ENCODE peak calls at places on chromosomes 4 and X, in five cellular contexts. One of them, this sample, is unnamed. For H3K4me1 and H3K9me3, the result is how much of the 10 kb centered on the place peaks cover.

GRCh38 chr4:153241970-153242847 is 38.0 kb downstream of the TRIM2 start:
- DNase-seq in stomach: no peak
- DNase-seq in right lobe of liver: no peak
- DNase-seq in OCI-LY7: no peak
- DNase-seq in CD8-positive, alpha-beta memory T cell: no peak
- DNase-seq in this sample: no peak

GRCh38 chr4:187268940-187269339 is 545.3 kb upstream of the FAT1 start:
- DNase-seq in OCI-LY7: no peak
- DNase-seq in stomach: no peak
- DNase-seq in CD8-positive, alpha-beta memory T cell: no peak
- DNase-seq in right lobe of liver: no peak
- DNase-seq in this sample: no peak

GRCh38 chr4:24476209-24476781 is 108.1 kb downstream of the DHX15 start:
- DNase-seq in stomach: no peak
- DNase-seq in OCI-LY7: peak
- DNase-seq in CD8-positive, alpha-beta memory T cell: no peak
- DNase-seq in right lobe of liver: no peak
- DNase-seq in this sample: no peak

GRCh38 chr4:109985993-109986640 is 73.4 kb downstream of the EGF start:
- DNase-seq in stomach: no peak
- DNase-seq in right lobe of liver: no peak
- DNase-seq in CD8-positive, alpha-beta memory T cell: no peak
- DNase-seq in OCI-LY7: peak
- DNase-seq in this sample: no peak

GRCh38 chr4:59240030-59240429 is 1960.1 kb upstream of the ADGRL3 start:
- DNase-seq in stomach: no peak
- DNase-seq in right lobe of liver: no peak
- DNase-seq in OCI-LY7: no peak
- DNase-seq in CD8-positive, alpha-beta memory T cell: no peak
- DNase-seq in this sample: no peak

GRCh38 chr4:89727236-89727635 is 109.7 kb downstream of the SNCA start:
- DNase-seq in right lobe of liver: no peak
- DNase-seq in CD8-positive, alpha-beta memory T cell: no peak
- DNase-seq in stomach: no peak
- DNase-seq in OCI-LY7: no peak
- DNase-seq in this sample: no peak

GRCh38 chr4:39505581-39505980 is 21.7 kb downstream of the UGDH start:
- DNase-seq in OCI-LY7: no peak
- DNase-seq in CD8-positive, alpha-beta memory T cell: no peak
- DNase-seq in stomach: no peak
- DNase-seq in right lobe of liver: no peak
- DNase-seq in this sample: no peak

GRCh38 chr4:143185253-143186107 is 763 bp downstream of the USP38 start:
- DNase-seq in stomach: no peak
- DNase-seq in OCI-LY7: peak
- DNase-seq in CD8-positive, alpha-beta memory T cell: no peak
- DNase-seq in right lobe of liver: peak
- DNase-seq in this sample: peak

GRCh38 chr4:38957239-38957815 is 74.9 kb downstream of the TMEM156 start:
- DNase-seq in CD8-positive, alpha-beta memory T cell: no peak
- DNase-seq in stomach: no peak
- DNase-seq in OCI-LY7: no peak
- DNase-seq in right lobe of liver: no peak
- DNase-seq in this sample: no peak

GRCh38 chrX:58051346-58051745 is 141.1 kb upstream of the ZXDA start:
- DNase-seq in OCI-LY7: no peak
- DNase-seq in right lobe of liver: no peak
- DNase-seq in stomach: no peak
- DNase-seq in CD8-positive, alpha-beta memory T cell: no peak
- DNase-seq in this sample: no peak

GRCh38 chr4:176339936-176340761 is 20.4 kb downstream of the SPCS3 start:
- DNase-seq in CD8-positive, alpha-beta memory T cell: no peak
- DNase-seq in stomach: no peak
- DNase-seq in right lobe of liver: no peak
- DNase-seq in OCI-LY7: no peak
- DNase-seq in this sample: no peak

GRCh38 chr4:55397521-55398321 is 2.0 kb downstream of the TMEM165 start:
- DNase-seq in OCI-LY7: peak
- DNase-seq in right lobe of liver: no peak
- DNase-seq in stomach: no peak
- DNase-seq in CD8-positive, alpha-beta memory T cell: no peak
- DNase-seq in this sample: no peak

GRCh38 chr4:55395218-55395528 is 584 bp upstream of the TMEM165 start:
- DNase-seq in right lobe of liver: no peak
- DNase-seq in CD8-positive, alpha-beta memory T cell: no peak
- DNase-seq in OCI-LY7: no peak
- DNase-seq in stomach: no peak
- DNase-seq in this sample: no peak

GRCh38 chr4:55397024-55397520 is 1.3 kb downstream of the TMEM165 start:
- DNase-seq in CD8-positive, alpha-beta memory T cell: no peak
- DNase-seq in OCI-LY7: peak
- DNase-seq in stomach: no peak
- DNase-seq in right lobe of liver: no peak
- DNase-seq in this sample: no peak

GRCh38 chr4:55396305-55397023 is 707 bp downstream of the TMEM165 start:
- DNase-seq in CD8-positive, alpha-beta memory T cell: peak
- DNase-seq in right lobe of liver: peak
- DNase-seq in stomach: peak
- DNase-seq in OCI-LY7: peak
- DNase-seq in this sample: peak

GRCh38 chr4:55395529-55396304 is at the start of gene TMEM165:
- DNase-seq in stomach: peak
- DNase-seq in CD8-positive, alpha-beta memory T cell: peak
- DNase-seq in OCI-LY7: peak
- DNase-seq in right lobe of liver: peak
- DNase-seq in this sample: peak
- H3K4me1 ChIP-seq in stomach: under half
- H3K4me1 ChIP-seq in CD8-positive, alpha-beta memory T cell: under half
- H3K4me1 ChIP-seq in OCI-LY7: under half
- H3K4me1 ChIP-seq in right lobe of liver: under half
- H3K4me1 ChIP-seq in this sample: under half

GRCh38 chrX:642436-643210 is 12.0 kb downstream of the SHOX start:
- DNase-seq in right lobe of liver: no peak
- DNase-seq in stomach: peak
- DNase-seq in CD8-positive, alpha-beta memory T cell: no peak
- DNase-seq in OCI-LY7: no peak
- DNase-seq in this sample: no peak

GRCh38 chrX:641671-642435 is 11.3 kb downstream of the SHOX start:
- DNase-seq in right lobe of liver: no peak
- DNase-seq in CD8-positive, alpha-beta memory T cell: no peak
- DNase-seq in OCI-LY7: no peak
- DNase-seq in stomach: peak
- DNase-seq in this sample: no peak

GRCh38 chrX:645024-645376 is 14.4 kb downstream of the SHOX start:
- DNase-seq in CD8-positive, alpha-beta memory T cell: no peak
- DNase-seq in OCI-LY7: no peak
- DNase-seq in stomach: no peak
- DNase-seq in right lobe of liver: no peak
- DNase-seq in this sample: no peak

GRCh38 chrX:644304-645023 is 13.9 kb downstream of the SHOX start:
- DNase-seq in CD8-positive, alpha-beta memory T cell: no peak
- DNase-seq in OCI-LY7: no peak
- DNase-seq in stomach: no peak
- DNase-seq in right lobe of liver: no peak
- DNase-seq in this sample: no peak

GRCh38 chrX:643911-644303 is 13.3 kb downstream of the SHOX start:
- DNase-seq in OCI-LY7: no peak
- DNase-seq in CD8-positive, alpha-beta memory T cell: no peak
- DNase-seq in right lobe of liver: no peak
- DNase-seq in stomach: no peak
- DNase-seq in this sample: no peak
- H3K9me3 ChIP-seq in OCI-LY7: under half
- H3K9me3 ChIP-seq in CD8-positive, alpha-beta memory T cell: under half
- H3K9me3 ChIP-seq in right lobe of liver: under half
- H3K9me3 ChIP-seq in stomach: under half
- H3K9me3 ChIP-seq in this sample: under half

GRCh38 chr4:25857403-25857802 is 5.4 kb downstream of the SEL1L3 start:
- DNase-seq in stomach: no peak
- DNase-seq in CD8-positive, alpha-beta memory T cell: no peak
- DNase-seq in right lobe of liver: no peak
- DNase-seq in OCI-LY7: peak
- DNase-seq in this sample: no peak

GRCh38 chr4:25856756-25857155 is 6.0 kb downstream of the SEL1L3 start:
- DNase-seq in OCI-LY7: no peak
- DNase-seq in right lobe of liver: no peak
- DNase-seq in CD8-positive, alpha-beta memory T cell: no peak
- DNase-seq in stomach: no peak
- DNase-seq in this sample: no peak

GRCh38 chr4:25860586-25861421 is 2.0 kb downstream of the SEL1L3 start:
- DNase-seq in stomach: peak
- DNase-seq in right lobe of liver: no peak
- DNase-seq in CD8-positive, alpha-beta memory T cell: no peak
- DNase-seq in OCI-LY7: peak
- DNase-seq in this sample: no peak

GRCh38 chr4:25859429-25860148 is 3.2 kb downstream of the SEL1L3 start:
- DNase-seq in right lobe of liver: no peak
- DNase-seq in stomach: no peak
- DNase-seq in OCI-LY7: peak
- DNase-seq in CD8-positive, alpha-beta memory T cell: peak
- DNase-seq in this sample: no peak

GRCh38 chr4:25857851-25858400 is 4.9 kb downstream of the SEL1L3 start:
- DNase-seq in stomach: no peak
- DNase-seq in OCI-LY7: no peak
- DNase-seq in right lobe of liver: no peak
- DNase-seq in CD8-positive, alpha-beta memory T cell: no peak
- DNase-seq in this sample: no peak
- H3K4me1 ChIP-seq in stomach: half or more
- H3K4me1 ChIP-seq in OCI-LY7: half or more
- H3K4me1 ChIP-seq in right lobe of liver: under half
- H3K4me1 ChIP-seq in CD8-positive, alpha-beta memory T cell: half or more
- H3K4me1 ChIP-seq in this sample: under half

GRCh38 chrX:24513416-24513815 is 48.3 kb downstream of the PDK3 start:
- DNase-seq in CD8-positive, alpha-beta memory T cell: no peak
- DNase-seq in right lobe of liver: no peak
- DNase-seq in stomach: no peak
- DNase-seq in OCI-LY7: no peak
- DNase-seq in this sample: no peak
- H3K9me3 ChIP-seq in CD8-positive, alpha-beta memory T cell: under half
- H3K9me3 ChIP-seq in right lobe of liver: under half
- H3K9me3 ChIP-seq in stomach: under half
- H3K9me3 ChIP-seq in OCI-LY7: under half
- H3K9me3 ChIP-seq in this sample: under half